ENCODE peak calls at places on chromosomes 12 and 14, in ten cellular contexts. I is K562; O is germinal center; D is NCI-H345; B is GM13977; Z is dermis blood vessel endothelial cell; U is heart right ventricle; T is WTC11; Y is posterior cingulate gyrus; Q is stimulated activated CD4-positive, alpha-beta T cell treated with anti-CD3 and anti-CD28 coated beads, Interleukin-15, amount 100 ng/mL, for 48 hours. L is an unnamed sample.

GRCh38 chr14:25841226-25841625 is 756.6 kb downstream of the NOVA1 start:
- DNase-seq in I (no peak), O (no peak), D (no peak), B (no peak), Z (no peak), U (no peak), T (no peak), Y (no peak), Q (no peak), L (no peak)

GRCh38 chr12:65775720-65776119 is 48.6 kb upstream of the HMGA2 start:
- DNase-seq in I (no peak), O (no peak), D (no peak), B (no peak), Z (no peak), U (no peak), T (no peak), Y (no peak), Q (no peak), L (no peak)

GRCh38 chr14:37810094-37810801 is 214.8 kb downstream of the TTC6 start:
- DNase-seq in I (no peak), O (no peak), D (no peak), B (no peak), Z (no peak), U (no peak), T (no peak), Y (no peak), Q (no peak), L (no peak)

GRCh38 chr12:116319851-116320621 is 42.5 kb upstream of the MED13L start:
- DNase-seq in I (no peak), O (no peak), D (no peak), B (no peak), Z (peak; percentile 83), U (peak; percentile 72), T (no peak), Y (no peak), Q (no peak), L (peak; percentile 33)

GRCh38 chr12:30967026-30967425 is 40.5 kb downstream of the TSPAN11 start:
- DNase-seq in I (no peak), O (no peak), D (no peak), B (no peak), Z (no peak), U (no peak), T (no peak), Y (no peak), Q (no peak), L (no peak)

GRCh38 chr14:56118611-56119181 is 485 bp downstream of the PELI2 start:
- DNase-seq in I (peak; percentile 12), O (peak; percentile 17), D (peak; percentile 37), B (peak; percentile 16), Z (peak; percentile 25), U (peak; percentile 21), T (no peak), Y (peak; percentile 33), Q (no peak), L (peak; percentile 31)

GRCh38 chr12:31728289-31728916 is 418 bp downstream of the AMN1 start:
- DNase-seq in I (peak; percentile 53), O (peak; percentile 67), D (peak; percentile 35), B (peak; percentile 41), Z (peak; percentile 61), U (peak; percentile 42), T (no peak), Y (no peak), Q (no peak), L (no peak)

GRCh38 chr12:18969512-18969911 is 160.0 kb upstream of the PLEKHA5 start:
- DNase-seq in I (no peak), O (no peak), D (no peak), B (no peak), Z (no peak), U (no peak), T (no peak), Y (no peak), Q (no peak), L (no peak)

GRCh38 chr14:99209409-99209808 is 62.6 kb downstream of the BCL11B start:
- DNase-seq in I (no peak), O (no peak), D (no peak), B (no peak), Z (no peak), U (no peak), T (no peak), Y (no peak), Q (no peak), L (no peak)

GRCh38 chr12:1662761-1663439 is 28.0 kb upstream of the ADIPOR2 start:
- DNase-seq in I (peak; percentile 79), O (no peak), D (no peak), B (no peak), Z (peak; percentile 18), U (peak; percentile 32), T (peak; percentile 91), Y (no peak), Q (no peak), L (no peak)

GRCh38 chr14:38065101-38065762 is 142.5 kb upstream of the SSTR1 start:
- DNase-seq in I (no peak), O (no peak), D (no peak), B (no peak), Z (no peak), U (no peak), T (no peak), Y (no peak), Q (peak; percentile 15), L (no peak)

GRCh38 chr12:43578782-43579181 is 26.8 kb upstream of the ADAMTS20 start:
- DNase-seq in I (no peak), O (no peak), D (no peak), B (no peak), Z (no peak), U (no peak), T (no peak), Y (no peak), Q (no peak), L (no peak)

GRCh38 chr14:99718031-99718810 is 34.1 kb downstream of the CYP46A1 start:
- DNase-seq in I (no peak), O (no peak), D (peak; percentile 29), B (peak; percentile 60), Z (no peak), U (no peak), T (no peak), Y (no peak), Q (no peak), L (no peak)

GRCh38 chr12:94560416-94561221 is 89.7 kb downstream of the TMCC3 start:
- DNase-seq in I (no peak), O (peak; percentile 41), D (peak; percentile 16), B (peak; percentile 60), Z (peak; percentile 80), U (no peak), T (peak; percentile 81), Y (peak; percentile 47), Q (peak; percentile 4), L (peak; percentile 53)

GRCh38 chr12:76556373-76556772 is 3.2 kb downstream of the OSBPL8 start:
- DNase-seq in I (no peak), O (no peak), D (no peak), B (no peak), Z (no peak), U (no peak), T (no peak), Y (no peak), Q (no peak), L (no peak)

GRCh38 chr14:51368721-51369163 is 128.7 kb downstream of the TMX1 start:
- DNase-seq in I (no peak), O (no peak), D (no peak), B (no peak), Z (no peak), U (peak; percentile 56), T (no peak), Y (no peak), Q (no peak), L (no peak)